ENCODE peak calls at places on chromosomes 5 and 9, in ten cellular contexts. One of them, this sample, is unnamed.

GRCh38 chr9:127628644-127629467 is 16.8 kb downstream of the STXBP1 start:
- DNase-seq in left ventricle myocardium inferior: peak
- DNase-seq in IMR-90: no peak
- DNase-seq in AG04450: no peak
- DNase-seq in LoVo: no peak
- DNase-seq in cardiac muscle cell: peak
- DNase-seq in occipital lobe: no peak
- DNase-seq in T-helper 2 cell: no peak
- DNase-seq in NCI-H510A: no peak
- DNase-seq in NCI-H774: no peak
- DNase-seq in this sample: no peak

GRCh38 chr5:616342-617039 is 4.4 kb downstream of the CEP72 start:
- DNase-seq in cardiac muscle cell: peak
- DNase-seq in NCI-H774: no peak
- DNase-seq in left ventricle myocardium inferior: no peak
- DNase-seq in AG04450: no peak
- DNase-seq in T-helper 2 cell: no peak
- DNase-seq in IMR-90: no peak
- DNase-seq in occipital lobe: no peak
- DNase-seq in LoVo: no peak
- DNase-seq in NCI-H510A: no peak
- DNase-seq in this sample: no peak

GRCh38 chr9:131609116-131609830 is 64.0 kb downstream of the PRRT1B start:
- DNase-seq in cardiac muscle cell: peak
- DNase-seq in T-helper 2 cell: no peak
- DNase-seq in occipital lobe: no peak
- DNase-seq in NCI-H774: no peak
- DNase-seq in left ventricle myocardium inferior: peak
- DNase-seq in IMR-90: peak
- DNase-seq in AG04450: no peak
- DNase-seq in NCI-H510A: no peak
- DNase-seq in LoVo: no peak
- DNase-seq in this sample: peak

GRCh38 chr9:135039916-135040645 is 47.4 kb upstream of the OLFM1 start:
- DNase-seq in AG04450: no peak
- DNase-seq in occipital lobe: no peak
- DNase-seq in T-helper 2 cell: no peak
- DNase-seq in cardiac muscle cell: no peak
- DNase-seq in IMR-90: no peak
- DNase-seq in LoVo: no peak
- DNase-seq in left ventricle myocardium inferior: no peak
- DNase-seq in NCI-H510A: no peak
- DNase-seq in NCI-H774: no peak
- DNase-seq in this sample: no peak

GRCh38 chr9:84708400-84708799 is 38.9 kb downstream of the NTRK2 start:
- DNase-seq in occipital lobe: no peak
- DNase-seq in left ventricle myocardium inferior: no peak
- DNase-seq in LoVo: no peak
- DNase-seq in AG04450: no peak
- DNase-seq in NCI-H774: no peak
- DNase-seq in T-helper 2 cell: no peak
- DNase-seq in IMR-90: no peak
- DNase-seq in cardiac muscle cell: no peak
- DNase-seq in NCI-H510A: no peak
- DNase-seq in this sample: no peak

GRCh38 chr5:83767409-83767992 is 46.8 kb upstream of the HAPLN1 start:
- DNase-seq in NCI-H510A: no peak
- DNase-seq in left ventricle myocardium inferior: no peak
- DNase-seq in IMR-90: no peak
- DNase-seq in AG04450: no peak
- DNase-seq in occipital lobe: no peak
- DNase-seq in NCI-H774: no peak
- DNase-seq in cardiac muscle cell: no peak
- DNase-seq in LoVo: no peak
- DNase-seq in T-helper 2 cell: no peak
- DNase-seq in this sample: no peak

GRCh38 chr5:81207009-81207408 is 26.1 kb upstream of the CKMT2 start:
- DNase-seq in NCI-H510A: no peak
- DNase-seq in IMR-90: peak
- DNase-seq in NCI-H774: no peak
- DNase-seq in AG04450: no peak
- DNase-seq in T-helper 2 cell: no peak
- DNase-seq in left ventricle myocardium inferior: no peak
- DNase-seq in occipital lobe: no peak
- DNase-seq in LoVo: no peak
- DNase-seq in cardiac muscle cell: peak
- DNase-seq in this sample: no peak

GRCh38 chr5:65172486-65173129 is 309.1 kb downstream of the ADAMTS6 start:
- DNase-seq in NCI-H510A: no peak
- DNase-seq in AG04450: no peak
- DNase-seq in occipital lobe: no peak
- DNase-seq in T-helper 2 cell: no peak
- DNase-seq in left ventricle myocardium inferior: no peak
- DNase-seq in NCI-H774: no peak
- DNase-seq in IMR-90: peak
- DNase-seq in LoVo: no peak
- DNase-seq in cardiac muscle cell: peak
- DNase-seq in this sample: no peak

GRCh38 chr5:96329294-96329693 is 103.8 kb downstream of the PCSK1 start:
- DNase-seq in IMR-90: no peak
- DNase-seq in left ventricle myocardium inferior: no peak
- DNase-seq in NCI-H510A: no peak
- DNase-seq in AG04450: no peak
- DNase-seq in occipital lobe: no peak
- DNase-seq in T-helper 2 cell: no peak
- DNase-seq in LoVo: no peak
- DNase-seq in cardiac muscle cell: no peak
- DNase-seq in NCI-H774: no peak
- DNase-seq in this sample: no peak

GRCh38 chr5:145825751-145826180 is 9.4 kb downstream of the PRELID2 start:
- DNase-seq in cardiac muscle cell: peak
- DNase-seq in AG04450: no peak
- DNase-seq in T-helper 2 cell: no peak
- DNase-seq in occipital lobe: no peak
- DNase-seq in NCI-H774: no peak
- DNase-seq in LoVo: peak
- DNase-seq in NCI-H510A: peak
- DNase-seq in IMR-90: peak
- DNase-seq in left ventricle myocardium inferior: no peak
- DNase-seq in this sample: peak

GRCh38 chr9:99948896-99949295 is 42.4 kb downstream of the STX17 start:
- DNase-seq in cardiac muscle cell: peak
- DNase-seq in NCI-H774: no peak
- DNase-seq in occipital lobe: no peak
- DNase-seq in left ventricle myocardium inferior: no peak
- DNase-seq in NCI-H510A: no peak
- DNase-seq in AG04450: no peak
- DNase-seq in IMR-90: no peak
- DNase-seq in LoVo: no peak
- DNase-seq in T-helper 2 cell: no peak
- DNase-seq in this sample: no peak

GRCh38 chr9:76893395-76893932 is 12.4 kb downstream of the PRUNE2 start:
- DNase-seq in T-helper 2 cell: no peak
- DNase-seq in LoVo: no peak
- DNase-seq in NCI-H774: no peak
- DNase-seq in cardiac muscle cell: no peak
- DNase-seq in AG04450: no peak
- DNase-seq in IMR-90: no peak
- DNase-seq in occipital lobe: peak
- DNase-seq in left ventricle myocardium inferior: no peak
- DNase-seq in NCI-H510A: no peak
- DNase-seq in this sample: peak

GRCh38 chr5:66639036-66639435 is 42.8 kb downstream of the MAST4 start:
- DNase-seq in left ventricle myocardium inferior: no peak
- DNase-seq in T-helper 2 cell: no peak
- DNase-seq in NCI-H510A: no peak
- DNase-seq in cardiac muscle cell: peak
- DNase-seq in LoVo: no peak
- DNase-seq in AG04450: no peak
- DNase-seq in NCI-H774: no peak
- DNase-seq in IMR-90: no peak
- DNase-seq in occipital lobe: no peak
- DNase-seq in this sample: no peak

GRCh38 chr5:115543931-115544370 is 624 bp downstream of the FEM1C start:
- DNase-seq in NCI-H510A: no peak
- DNase-seq in NCI-H774: no peak
- DNase-seq in occipital lobe: peak
- DNase-seq in AG04450: no peak
- DNase-seq in LoVo: peak
- DNase-seq in IMR-90: peak
- DNase-seq in cardiac muscle cell: peak
- DNase-seq in T-helper 2 cell: peak
- DNase-seq in left ventricle myocardium inferior: peak
- DNase-seq in this sample: peak

GRCh38 chr9:21696411-21696865 is 106.0 kb upstream of the MTAP start:
- DNase-seq in left ventricle myocardium inferior: no peak
- DNase-seq in T-helper 2 cell: no peak
- DNase-seq in cardiac muscle cell: peak
- DNase-seq in LoVo: no peak
- DNase-seq in NCI-H774: no peak
- DNase-seq in IMR-90: no peak
- DNase-seq in NCI-H510A: no peak
- DNase-seq in occipital lobe: no peak
- DNase-seq in AG04450: no peak
- DNase-seq in this sample: no peak

GRCh38 chr5:13957032-13957645 is 12.7 kb upstream of the DNAH5 start:
- DNase-seq in cardiac muscle cell: peak
- DNase-seq in T-helper 2 cell: no peak
- DNase-seq in NCI-H774: peak
- DNase-seq in IMR-90: peak
- DNase-seq in AG04450: peak
- DNase-seq in NCI-H510A: peak
- DNase-seq in left ventricle myocardium inferior: no peak
- DNase-seq in LoVo: peak
- DNase-seq in occipital lobe: no peak
- DNase-seq in this sample: peak

GRCh38 chr5:10635257-10635860 is 71.5 kb downstream of the ANKRD33B start:
- DNase-seq in occipital lobe: no peak
- DNase-seq in LoVo: no peak
- DNase-seq in T-helper 2 cell: no peak
- DNase-seq in IMR-90: peak
- DNase-seq in NCI-H774: no peak
- DNase-seq in left ventricle myocardium inferior: no peak
- DNase-seq in AG04450: no peak
- DNase-seq in cardiac muscle cell: peak
- DNase-seq in NCI-H510A: no peak
- DNase-seq in this sample: no peak

GRCh38 chr5:154611341-154611767 is 133.3 kb upstream of the HAND1 start:
- DNase-seq in IMR-90: peak
- DNase-seq in left ventricle myocardium inferior: no peak
- DNase-seq in occipital lobe: no peak
- DNase-seq in LoVo: no peak
- DNase-seq in AG04450: no peak
- DNase-seq in NCI-H510A: no peak
- DNase-seq in NCI-H774: no peak
- DNase-seq in T-helper 2 cell: no peak
- DNase-seq in cardiac muscle cell: peak
- DNase-seq in this sample: no peak

GRCh38 chr5:56625577-56625976 is 189.8 kb upstream of the MAP3K1 start:
- DNase-seq in IMR-90: peak
- DNase-seq in NCI-H510A: no peak
- DNase-seq in AG04450: peak
- DNase-seq in NCI-H774: no peak
- DNase-seq in T-helper 2 cell: no peak
- DNase-seq in occipital lobe: no peak
- DNase-seq in LoVo: no peak
- DNase-seq in cardiac muscle cell: peak
- DNase-seq in left ventricle myocardium inferior: no peak
- DNase-seq in this sample: no peak

GRCh38 chr5:28903643-28904042 is 1865.3 kb upstream of the CDH9 start:
- DNase-seq in NCI-H510A: no peak
- DNase-seq in IMR-90: no peak
- DNase-seq in AG04450: no peak
- DNase-seq in occipital lobe: no peak
- DNase-seq in NCI-H774: no peak
- DNase-seq in LoVo: no peak
- DNase-seq in left ventricle myocardium inferior: no peak
- DNase-seq in T-helper 2 cell: no peak
- DNase-seq in cardiac muscle cell: no peak
- DNase-seq in this sample: no peak

GRCh38 chr5:58410441-58410840 is 49.4 kb downstream of the PLK2 start:
- DNase-seq in NCI-H510A: no peak
- DNase-seq in AG04450: peak
- DNase-seq in occipital lobe: no peak
- DNase-seq in cardiac muscle cell: peak
- DNase-seq in T-helper 2 cell: no peak
- DNase-seq in left ventricle myocardium inferior: no peak
- DNase-seq in NCI-H774: no peak
- DNase-seq in LoVo: no peak
- DNase-seq in IMR-90: peak
- DNase-seq in this sample: no peak

GRCh38 chr9:38042626-38043359 is 26.2 kb downstream of the SHB start:
- DNase-seq in occipital lobe: no peak
- DNase-seq in left ventricle myocardium inferior: no peak
- DNase-seq in NCI-H510A: no peak
- DNase-seq in T-helper 2 cell: no peak
- DNase-seq in IMR-90: no peak
- DNase-seq in NCI-H774: no peak
- DNase-seq in cardiac muscle cell: no peak
- DNase-seq in AG04450: no peak
- DNase-seq in LoVo: no peak
- DNase-seq in this sample: peak

GRCh38 chr5:135315394-135315793 is 83.6 kb downstream of the MACROH2A1 start:
- DNase-seq in occipital lobe: no peak
- DNase-seq in cardiac muscle cell: peak
- DNase-seq in AG04450: no peak
- DNase-seq in NCI-H510A: no peak
- DNase-seq in NCI-H774: no peak
- DNase-seq in T-helper 2 cell: no peak
- DNase-seq in LoVo: no peak
- DNase-seq in left ventricle myocardium inferior: no peak
- DNase-seq in IMR-90: no peak
- DNase-seq in this sample: no peak

This sample was measured in G401.